ENCODE peak calls at places on chromosomes 6 and 20, in four cellular contexts. One of them, this sample, is unnamed.

GRCh38 chr6:158142789-158143188 is 25.3 kb downstream of the SERAC1 start:
- DNase-seq in K562: no peak
- DNase-seq in HL-60: no peak
- DNase-seq in GM12878: no peak
- DNase-seq in this sample: no peak

GRCh38 chr6:11043961-11044711 is at the start of gene ELOVL2:
- DNase-seq in K562: peak; percentile 72
- DNase-seq in HL-60: peak; percentile 28
- DNase-seq in GM12878: no peak
- DNase-seq in this sample: peak; percentile 43

GRCh38 chr20:45963059-45964011 is 8.7 kb downstream of the ZNF335 start:
- DNase-seq in K562: peak; percentile 64
- DNase-seq in HL-60: no peak
- DNase-seq in GM12878: no peak
- DNase-seq in this sample: no peak

GRCh38 chr20:19936801-19937583 is 80.2 kb upstream of the NAA20 start:
- DNase-seq in K562: no peak
- DNase-seq in HL-60: peak; percentile 21
- DNase-seq in GM12878: no peak
- DNase-seq in this sample: no peak

GRCh38 chr6:69422474-69422873 is 374.3 kb downstream of the LMBRD1 start:
- DNase-seq in K562: no peak
- DNase-seq in HL-60: no peak
- DNase-seq in GM12878: no peak
- DNase-seq in this sample: no peak

GRCh38 chr6:134632034-134632433 is 314.1 kb upstream of the SGK1 start:
- DNase-seq in K562: no peak
- DNase-seq in HL-60: no peak
- DNase-seq in GM12878: no peak
- DNase-seq in this sample: no peak

GRCh38 chr6:157861814-157862213 is 38.8 kb downstream of the SNX9 start:
- DNase-seq in K562: peak; percentile 69
- DNase-seq in HL-60: no peak
- DNase-seq in GM12878: no peak
- DNase-seq in this sample: no peak

GRCh38 chr20:58307270-58307669 is 2.2 kb upstream of the RAB22A start:
- DNase-seq in K562: no peak
- DNase-seq in HL-60: no peak
- DNase-seq in GM12878: no peak
- DNase-seq in this sample: no peak

GRCh38 chr6:17640477-17640917 is 40.4 kb downstream of the FAM8A1 start:
- DNase-seq in K562: no peak
- DNase-seq in HL-60: peak; percentile 60
- DNase-seq in GM12878: no peak
- DNase-seq in this sample: no peak

GRCh38 chr20:60694763-60695162 is 557.3 kb upstream of the CDH4 start:
- DNase-seq in K562: no peak
- DNase-seq in HL-60: no peak
- DNase-seq in GM12878: no peak
- DNase-seq in this sample: no peak

GRCh38 chr20:59515013-59515905 is 89.1 kb upstream of the PHACTR3 start:
- DNase-seq in K562: peak; percentile 62
- DNase-seq in HL-60: peak; percentile 32
- DNase-seq in GM12878: no peak
- DNase-seq in this sample: no peak

GRCh38 chr6:77231438-77232305 is 231.6 kb downstream of the HTR1B start:
- DNase-seq in K562: no peak
- DNase-seq in HL-60: no peak
- DNase-seq in GM12878: no peak
- DNase-seq in this sample: no peak

GRCh38 chr20:41222703-41223102 is 85.4 kb downstream of the PLCG1 start:
- DNase-seq in K562: no peak
- DNase-seq in HL-60: no peak
- DNase-seq in GM12878: no peak
- DNase-seq in this sample: no peak

GRCh38 chr20:24816907-24817306 is 132.2 kb upstream of the CST7 start:
- DNase-seq in K562: no peak
- DNase-seq in HL-60: peak; percentile 36
- DNase-seq in GM12878: no peak
- DNase-seq in this sample: no peak

GRCh38 chr20:3177746-3178477 is 4.6 kb upstream of the LZTS3 start:
- DNase-seq in K562: peak; percentile 40
- DNase-seq in HL-60: no peak
- DNase-seq in GM12878: no peak
- DNase-seq in this sample: no peak

GRCh38 chr6:145082359-145082758 is 653.0 kb downstream of the EPM2A start:
- DNase-seq in K562: no peak
- DNase-seq in HL-60: no peak
- DNase-seq in GM12878: no peak
- DNase-seq in this sample: no peak

GRCh38 chr6:47098570-47098993 is 56.5 kb upstream of the ADGRF1 start:
- DNase-seq in K562: no peak
- DNase-seq in HL-60: no peak
- DNase-seq in GM12878: no peak
- DNase-seq in this sample: no peak

GRCh38 chr20:10131612-10132345 is 86.9 kb upstream of the SNAP25 start:
- DNase-seq in K562: no peak
- DNase-seq in HL-60: no peak
- DNase-seq in GM12878: no peak
- DNase-seq in this sample: no peak

GRCh38 chr6:18528084-18528743 is 141.1 kb downstream of the RNF144B start:
- DNase-seq in K562: no peak
- DNase-seq in HL-60: no peak
- DNase-seq in GM12878: no peak
- DNase-seq in this sample: no peak

GRCh38 chr6:169890049-169890448 is 138.6 kb downstream of the ERMARD start:
- DNase-seq in K562: no peak
- DNase-seq in HL-60: no peak
- DNase-seq in GM12878: no peak
- DNase-seq in this sample: no peak

GRCh38 chr6:11983306-11983705 is 28.8 kb upstream of the HIVEP1 start:
- DNase-seq in K562: no peak
- DNase-seq in HL-60: no peak
- DNase-seq in GM12878: no peak
- DNase-seq in this sample: no peak

DNA sequence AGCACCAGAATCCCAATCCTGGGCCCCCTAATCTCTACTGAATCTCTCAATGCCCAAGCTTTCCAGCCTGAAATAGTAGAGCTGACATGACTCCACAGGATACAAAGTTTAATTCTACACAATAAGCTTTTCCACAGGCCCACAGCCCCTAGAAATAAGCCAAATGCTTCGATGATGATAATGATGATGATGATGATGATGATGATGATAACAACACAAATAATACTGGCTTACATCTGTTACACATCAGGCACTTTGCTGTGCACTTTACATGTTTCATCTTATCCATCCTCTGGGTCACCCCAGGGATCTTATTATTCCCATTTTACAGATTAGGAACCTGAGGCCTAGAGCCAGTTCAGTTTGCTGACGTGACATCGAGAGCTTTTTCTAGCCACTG is 20.6 kb downstream of the KCNB1 start:
- DNase-seq in K562: no peak
- DNase-seq in HL-60: no peak
- DNase-seq in GM12878: no peak
- DNase-seq in this sample: no peak
- TF ChIP-seq SPI1 in K562: no peak
- TF ChIP-seq SPI1 in HL-60: no peak
- TF ChIP-seq SPI1 in GM12878: no peak
- TF ChIP-seq SPI1 in this sample: no peak

GRCh38 chr20:61922411-61922810 is 143.3 kb downstream of the TAF4 start:
- DNase-seq in K562: no peak
- DNase-seq in HL-60: no peak
- DNase-seq in GM12878: no peak
- DNase-seq in this sample: no peak
- TF ChIP-seq SPI1 in K562: no peak
- TF ChIP-seq SPI1 in HL-60: no peak
- TF ChIP-seq SPI1 in GM12878: no peak
- TF ChIP-seq SPI1 in this sample: no peak

GRCh38 chr20:5061209-5061608 is 58.5 kb downstream of the PCNA start:
- DNase-seq in K562: no peak
- DNase-seq in HL-60: no peak
- DNase-seq in GM12878: no peak
- DNase-seq in this sample: no peak
- TF ChIP-seq SPI1 in K562: no peak
- TF ChIP-seq SPI1 in HL-60: no peak
- TF ChIP-seq SPI1 in GM12878: no peak
- TF ChIP-seq SPI1 in this sample: no peak

GRCh38 chr20:53866787-53867740 is 203.3 kb downstream of the BCAS1 start:
- DNase-seq in K562: no peak
- DNase-seq in HL-60: no peak
- DNase-seq in GM12878: peak; percentile 86
- DNase-seq in this sample: no peak
- TF ChIP-seq SPI1 in K562: no peak
- TF ChIP-seq SPI1 in HL-60: no peak
- TF ChIP-seq SPI1 in GM12878: peak; percentile 46
- TF ChIP-seq SPI1 in this sample: no peak

GRCh38 chr6:26195376-26195923 is 108.2 kb downstream of the HFE start:
- DNase-seq in K562: peak; percentile 91
- DNase-seq in HL-60: peak; percentile 91
- DNase-seq in GM12878: peak; percentile 70
- DNase-seq in this sample: no peak
- TF ChIP-seq SPI1 in K562: no peak
- TF ChIP-seq SPI1 in HL-60: no peak
- TF ChIP-seq SPI1 in GM12878: no peak
- TF ChIP-seq SPI1 in this sample: no peak

GRCh38 chr6:41373367-41373918 is 38.0 kb downstream of the NCR2 start:
- DNase-seq in K562: no peak
- DNase-seq in HL-60: no peak
- DNase-seq in GM12878: no peak
- DNase-seq in this sample: no peak
- TF ChIP-seq SPI1 in K562: no peak
- TF ChIP-seq SPI1 in HL-60: no peak
- TF ChIP-seq SPI1 in GM12878: no peak
- TF ChIP-seq SPI1 in this sample: no peak

GRCh38 chr20:49091762-49092161 is 45.6 kb downstream of the CSE1L start:
- DNase-seq in K562: no peak
- DNase-seq in HL-60: no peak
- DNase-seq in GM12878: no peak
- DNase-seq in this sample: no peak

GRCh38 chr20:49096212-49096730 is 50.2 kb downstream of the CSE1L start:
- DNase-seq in K562: no peak
- DNase-seq in HL-60: no peak
- DNase-seq in GM12878: no peak
- DNase-seq in this sample: no peak

DNA sequence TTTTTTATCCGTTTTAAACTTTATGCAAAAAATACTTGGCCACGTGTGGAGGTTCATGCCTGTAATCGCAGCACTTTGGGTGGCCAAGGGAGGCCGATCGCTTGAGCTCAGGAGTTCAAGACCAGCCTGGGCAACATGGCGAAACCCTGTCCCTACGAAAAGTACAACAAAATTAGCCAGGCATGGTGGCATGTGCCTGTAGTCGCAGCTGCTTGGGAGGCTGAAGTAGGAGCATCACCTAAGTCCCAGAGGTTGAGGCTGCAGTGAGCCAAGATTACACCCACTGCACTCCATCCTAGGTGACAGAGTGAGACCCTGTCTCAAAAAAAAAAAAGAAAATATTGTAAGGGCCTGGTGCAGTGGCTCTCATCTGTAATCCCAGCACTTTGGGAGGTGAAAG is 45.0 kb downstream of the CSE1L start:
- DNase-seq in K562: no peak
- DNase-seq in HL-60: no peak
- DNase-seq in GM12878: no peak
- DNase-seq in this sample: no peak
- TF ChIP-seq SPI1 in K562: no peak
- TF ChIP-seq SPI1 in HL-60: no peak
- TF ChIP-seq SPI1 in GM12878: no peak
- TF ChIP-seq SPI1 in this sample: no peak

GRCh38 chr6:83707829-83708545 is 914 bp downstream of the SNAP91 start:
- DNase-seq in K562: no peak
- DNase-seq in HL-60: no peak
- DNase-seq in GM12878: no peak
- DNase-seq in this sample: peak; percentile 17
- TF ChIP-seq SPI1 in K562: no peak
- TF ChIP-seq SPI1 in HL-60: no peak
- TF ChIP-seq SPI1 in GM12878: no peak
- TF ChIP-seq SPI1 in this sample: no peak

GRCh38 chr6:1651362-1651761 is 41.6 kb downstream of the FOXC1 start:
- DNase-seq in K562: no peak
- DNase-seq in HL-60: no peak
- DNase-seq in GM12878: no peak
- DNase-seq in this sample: no peak

GRCh38 chr6:1658212-1659005 is 48.7 kb downstream of the FOXC1 start:
- DNase-seq in K562: no peak
- DNase-seq in HL-60: no peak
- DNase-seq in GM12878: no peak
- DNase-seq in this sample: no peak

GRCh38 chr6:1657116-1657776 is 47.5 kb downstream of the FOXC1 start:
- DNase-seq in K562: no peak
- DNase-seq in HL-60: no peak
- DNase-seq in GM12878: no peak
- DNase-seq in this sample: no peak

GRCh38 chr6:1654095-1654494 is 44.4 kb downstream of the FOXC1 start:
- DNase-seq in K562: no peak
- DNase-seq in HL-60: no peak
- DNase-seq in GM12878: no peak
- DNase-seq in this sample: no peak

GRCh38 chr6:1652842-1653241 is 43.1 kb downstream of the FOXC1 start:
- DNase-seq in K562: no peak
- DNase-seq in HL-60: no peak
- DNase-seq in GM12878: no peak
- DNase-seq in this sample: no peak
- TF ChIP-seq SPI1 in K562: no peak
- TF ChIP-seq SPI1 in HL-60: no peak
- TF ChIP-seq SPI1 in GM12878: no peak
- TF ChIP-seq SPI1 in this sample: no peak

GRCh38 chr6:100210138-100210872 is 216.3 kb upstream of the MCHR2 start:
- DNase-seq in K562: no peak
- DNase-seq in HL-60: no peak
- DNase-seq in GM12878: no peak
- DNase-seq in this sample: no peak

GRCh38 chr6:100209323-100210137 is 215.5 kb upstream of the MCHR2 start:
- DNase-seq in K562: peak; percentile 29
- DNase-seq in HL-60: no peak
- DNase-seq in GM12878: no peak
- DNase-seq in this sample: no peak
- TF ChIP-seq SPI1 in K562: no peak
- TF ChIP-seq SPI1 in HL-60: no peak
- TF ChIP-seq SPI1 in GM12878: no peak
- TF ChIP-seq SPI1 in this sample: no peak